ENCODE peak calls at places on chromosomes 4 and X, in four cellular contexts. Q is activated T-helper 1 cell treated with anti-CD3 and anti-CD28 coated beads, Interleukin-12 subunit alpha, Interleukin-12 subunit beta, Interleukin-2, Interleukin-4 antibody, amounts not matched to agents 30 ng/mL and 10 ng/mL and 1 ng/mL, durations not matched to agents 14 hours and 24 hours and 36 hours; X is ACHN; U is activated CD8-positive, alpha-beta memory T cell treated with anti-CD3 and anti-CD28 coated beads, Interleukin-2, amount 50 U/mL, for 4 hours. V is an unnamed sample.

GRCh38 chr4:47386592-47387235 is 76.8 kb downstream of the COMMD8 start:
- DNase-seq in Q (no peak), X (no peak), U (no peak), V (no peak)

GRCh38 chr4:85548116-85548515 is 73.2 kb downstream of the ARHGAP24 start:
- DNase-seq in Q (no peak), X (no peak), U (no peak), V (no peak)

GRCh38 chrX:46770006-46770816 is 11.3 kb upstream of the SLC9A7 start:
- DNase-seq in Q (no peak), X (no peak), U (no peak), V (no peak)

GRCh38 chr4:158856852-158857251 is 88.0 kb downstream of the FNIP2 start:
- DNase-seq in Q (no peak), X (peak), U (no peak), V (no peak)

GRCh38 chr4:65561164-65561563 is 109.1 kb downstream of the EPHA5 start:
- DNase-seq in Q (no peak), X (no peak), U (no peak), V (no peak)

GRCh38 chrX:21943460-21944135 is 3.1 kb downstream of the SMS start:
- DNase-seq in Q (no peak), X (peak), U (no peak), V (no peak)

GRCh38 chrX:112233164-112233563 is 150.6 kb upstream of the TRPC5 start:
- DNase-seq in Q (no peak), X (no peak), U (no peak), V (no peak)

GRCh38 chr4:42570221-42570620 is 86.7 kb downstream of the ATP8A1 start:
- DNase-seq in Q (no peak), X (no peak), U (no peak), V (no peak)

GRCh38 chr4:76447326-76447954 is 12.4 kb downstream of the SHROOM3 start:
- DNase-seq in Q (no peak), X (no peak), U (no peak), V (no peak)

GRCh38 chr4:2796261-2797187 is 3.6 kb downstream of the SH3BP2 start:
- DNase-seq in Q (no peak), X (peak), U (no peak), V (no peak)

GRCh38 chrX:85326234-85327059 is 53.0 kb downstream of the POF1B start:
- DNase-seq in Q (no peak), X (no peak), U (no peak), V (no peak)

GRCh38 chr4:7309636-7310035 is 117.3 kb downstream of the SORCS2 start:
- DNase-seq in Q (no peak), X (no peak), U (no peak), V (no peak)

GRCh38 chr4:151407466-151408379 is 1.3 kb upstream of the FHIP1A start:
- DNase-seq in Q (peak), X (no peak), U (peak), V (peak)

GRCh38 chrX:53048169-53049126 is at the start of gene GPR173:
- DNase-seq in Q (no peak), X (peak), U (no peak), V (no peak)

GRCh38 chr4:90586799-90587198 is 459.6 kb downstream of the CCSER1 start:
- DNase-seq in Q (no peak), X (no peak), U (no peak), V (no peak)

GRCh38 chrX:506341-506740 is 119.6 kb upstream of the PPP2R3B start:
- DNase-seq in Q (no peak), X (no peak), U (no peak), V (no peak)

GRCh38 chr4:110950721-110951120 is 327.8 kb upstream of the PITX2 start:
- DNase-seq in Q (no peak), X (no peak), U (no peak), V (no peak)

GRCh38 chrX:67780694-67781109 is 236.9 kb downstream of the AR start:
- DNase-seq in Q (no peak), X (peak), U (no peak), V (peak)

GRCh38 chrX:2872937-2873336 is 44.2 kb downstream of the GYG2 start:
- DNase-seq in Q (no peak), X (no peak), U (no peak), V (no peak)

GRCh38 chr4:76966024-76966579 is 16.6 kb downstream of the SEPTIN11 start:
- DNase-seq in Q (no peak), X (no peak), U (no peak), V (no peak)

GRCh38 chrX:126551725-126552312 is 795 bp downstream of the DCAF12L1 start:
- DNase-seq in Q (no peak), X (peak), U (no peak), V (no peak)

GRCh38 chr4:101171747-101172146 is 175.6 kb downstream of the PPP3CA start:
- DNase-seq in Q (no peak), X (peak), U (no peak), V (no peak)

GRCh38 chr4:158013858-158014257 is 159.0 kb downstream of the GASK1B start:
- DNase-seq in Q (no peak), X (no peak), U (no peak), V (no peak)

GRCh38 chrX:151688695-151689094 is 6.6 kb upstream of the PRRG3 start:
- DNase-seq in Q (no peak), X (no peak), U (no peak), V (no peak)

GRCh38 chr4:17165256-17165655 is 266.8 kb upstream of the LDB2 start:
- DNase-seq in Q (no peak), X (no peak), U (no peak), V (no peak)

GRCh38 chr4:146398896-146399443 is 122.8 kb downstream of the SLC10A7 start:
- DNase-seq in Q (no peak), X (no peak), U (no peak), V (no peak)

GRCh38 chrX:19121898-19122640 is at the start of gene ADGRG2:
- DNase-seq in Q (no peak), X (peak), U (no peak), V (no peak)

GRCh38 chrX:16658284-16658683 is 8.3 kb downstream of the S100G start:
- DNase-seq in Q (no peak), X (no peak), U (no peak), V (no peak)

GRCh38 chr4:68744368-68744767 is 71.4 kb upstream of the UGT2B10 start:
- DNase-seq in Q (no peak), X (no peak), U (no peak), V (no peak)

GRCh38 chrX:133892337-133892736 is 93.1 kb downstream of the GPC3 start:
- DNase-seq in Q (no peak), X (no peak), U (no peak), V (no peak)

V was measured in stimulated activated naive CD8-positive, alpha-beta T cell treated with anti-CD3 and anti-CD28 coated beads, Interleukin-15, amount 100 ng/mL, for 72 hours.